ENCODE peak calls at places on chromosomes 13 and 19, in nine cellular contexts. One of them, this sample, is unnamed.

GRCh38 chr13:50275392-50276063 is 260.3 kb downstream of the KCNRG start:
- DNase-seq in colonic mucosa: no peak
- DNase-seq in MCF 10A: peak; percentile 60
- DNase-seq in A673: no peak
- DNase-seq in progenitor cell of endocrine pancreas: no peak
- DNase-seq in bronchial epithelial cell: peak; percentile 95
- DNase-seq in OCI-LY7: no peak
- DNase-seq in tibial artery: no peak
- DNase-seq in HFF-Myc: no peak
- DNase-seq in this sample: no peak

GRCh38 chr19:58556633-58557252 is 1.7 kb downstream of the UBE2M start:
- DNase-seq in colonic mucosa: peak; percentile 22
- DNase-seq in MCF 10A: no peak
- DNase-seq in A673: no peak
- DNase-seq in progenitor cell of endocrine pancreas: no peak
- DNase-seq in bronchial epithelial cell: no peak
- DNase-seq in OCI-LY7: no peak
- DNase-seq in tibial artery: no peak
- DNase-seq in HFF-Myc: no peak
- DNase-seq in this sample: no peak

GRCh38 chr13:51113969-51114368 is 2.9 kb upstream of the C13orf42 start:
- DNase-seq in colonic mucosa: no peak
- DNase-seq in MCF 10A: no peak
- DNase-seq in A673: no peak
- DNase-seq in progenitor cell of endocrine pancreas: no peak
- DNase-seq in bronchial epithelial cell: peak; percentile 55
- DNase-seq in OCI-LY7: no peak
- DNase-seq in tibial artery: no peak
- DNase-seq in HFF-Myc: no peak
- DNase-seq in this sample: no peak

GRCh38 chr13:38494445-38494844 is 144.8 kb downstream of the UFM1 start:
- DNase-seq in colonic mucosa: no peak
- DNase-seq in MCF 10A: no peak
- DNase-seq in A673: no peak
- DNase-seq in progenitor cell of endocrine pancreas: no peak
- DNase-seq in bronchial epithelial cell: no peak
- DNase-seq in OCI-LY7: no peak
- DNase-seq in tibial artery: no peak
- DNase-seq in HFF-Myc: no peak
- DNase-seq in this sample: no peak

GRCh38 chr19:2334986-2335846 is 6.7 kb downstream of the SPPL2B start:
- DNase-seq in colonic mucosa: no peak
- DNase-seq in MCF 10A: no peak
- DNase-seq in A673: no peak
- DNase-seq in progenitor cell of endocrine pancreas: no peak
- DNase-seq in bronchial epithelial cell: no peak
- DNase-seq in OCI-LY7: no peak
- DNase-seq in tibial artery: no peak
- DNase-seq in HFF-Myc: no peak
- DNase-seq in this sample: no peak

GRCh38 chr13:72677431-72677830 is 50.0 kb downstream of the MZT1 start:
- DNase-seq in colonic mucosa: no peak
- DNase-seq in MCF 10A: no peak
- DNase-seq in A673: peak; percentile 12
- DNase-seq in progenitor cell of endocrine pancreas: no peak
- DNase-seq in bronchial epithelial cell: no peak
- DNase-seq in OCI-LY7: no peak
- DNase-seq in tibial artery: no peak
- DNase-seq in HFF-Myc: no peak
- DNase-seq in this sample: no peak

GRCh38 chr13:109009756-109010155 is 380.3 kb downstream of the MYO16 start:
- DNase-seq in colonic mucosa: no peak
- DNase-seq in MCF 10A: no peak
- DNase-seq in A673: no peak
- DNase-seq in progenitor cell of endocrine pancreas: no peak
- DNase-seq in bronchial epithelial cell: no peak
- DNase-seq in OCI-LY7: no peak
- DNase-seq in tibial artery: no peak
- DNase-seq in HFF-Myc: no peak
- DNase-seq in this sample: no peak

GRCh38 chr13:22062478-22063205 is 391.8 kb downstream of the FGF9 start:
- DNase-seq in colonic mucosa: no peak
- DNase-seq in MCF 10A: no peak
- DNase-seq in A673: no peak
- DNase-seq in progenitor cell of endocrine pancreas: no peak
- DNase-seq in bronchial epithelial cell: peak; percentile 22
- DNase-seq in OCI-LY7: no peak
- DNase-seq in tibial artery: no peak
- DNase-seq in HFF-Myc: no peak
- DNase-seq in this sample: no peak

GRCh38 chr19:463483-464130 is 2.8 kb upstream of the SHC2 start:
- DNase-seq in colonic mucosa: no peak
- DNase-seq in MCF 10A: no peak
- DNase-seq in A673: no peak
- DNase-seq in progenitor cell of endocrine pancreas: no peak
- DNase-seq in bronchial epithelial cell: no peak
- DNase-seq in OCI-LY7: no peak
- DNase-seq in tibial artery: no peak
- DNase-seq in HFF-Myc: no peak
- DNase-seq in this sample: no peak

GRCh38 chr19:29966594-29967249 is 24.7 kb downstream of the URI1 start:
- DNase-seq in colonic mucosa: no peak
- DNase-seq in MCF 10A: peak; percentile 18
- DNase-seq in A673: peak; percentile 44
- DNase-seq in progenitor cell of endocrine pancreas: no peak
- DNase-seq in bronchial epithelial cell: peak; percentile 25
- DNase-seq in OCI-LY7: peak; percentile 34
- DNase-seq in tibial artery: no peak
- DNase-seq in HFF-Myc: no peak
- DNase-seq in this sample: no peak

GRCh38 chr19:3471954-3472655 is 8.2 kb downstream of the SMIM24 start:
- DNase-seq in colonic mucosa: no peak
- DNase-seq in MCF 10A: peak; percentile 34
- DNase-seq in A673: peak; percentile 46
- DNase-seq in progenitor cell of endocrine pancreas: no peak
- DNase-seq in bronchial epithelial cell: no peak
- DNase-seq in OCI-LY7: peak; percentile 39
- DNase-seq in tibial artery: no peak
- DNase-seq in HFF-Myc: no peak
- DNase-seq in this sample: no peak

GRCh38 chr13:83182845-83183244 is 699.4 kb downstream of the SLITRK1 start:
- DNase-seq in colonic mucosa: no peak
- DNase-seq in MCF 10A: no peak
- DNase-seq in A673: no peak
- DNase-seq in progenitor cell of endocrine pancreas: no peak
- DNase-seq in bronchial epithelial cell: no peak
- DNase-seq in OCI-LY7: no peak
- DNase-seq in tibial artery: no peak
- DNase-seq in HFF-Myc: no peak
- DNase-seq in this sample: no peak

GRCh38 chr19:53019684-53020083 is 6.0 kb downstream of the ERVV-1 start:
- DNase-seq in colonic mucosa: peak; percentile 27
- DNase-seq in MCF 10A: no peak
- DNase-seq in A673: no peak
- DNase-seq in progenitor cell of endocrine pancreas: no peak
- DNase-seq in bronchial epithelial cell: no peak
- DNase-seq in OCI-LY7: peak; percentile 46
- DNase-seq in tibial artery: no peak
- DNase-seq in HFF-Myc: no peak
- DNase-seq in this sample: peak; percentile 67

GRCh38 chr13:34578471-34578870 is 363.6 kb upstream of the NBEA start:
- DNase-seq in colonic mucosa: no peak
- DNase-seq in MCF 10A: peak; percentile 80
- DNase-seq in A673: no peak
- DNase-seq in progenitor cell of endocrine pancreas: no peak
- DNase-seq in bronchial epithelial cell: peak; percentile 93
- DNase-seq in OCI-LY7: no peak
- DNase-seq in tibial artery: no peak
- DNase-seq in HFF-Myc: no peak
- DNase-seq in this sample: no peak

GRCh38 chr13:99658266-99658991 is 157.2 kb downstream of the TM9SF2 start:
- DNase-seq in colonic mucosa: peak; percentile 40
- DNase-seq in MCF 10A: no peak
- DNase-seq in A673: peak; percentile 92
- DNase-seq in progenitor cell of endocrine pancreas: peak; percentile 43
- DNase-seq in bronchial epithelial cell: peak; percentile 5
- DNase-seq in OCI-LY7: no peak
- DNase-seq in tibial artery: peak; percentile 60
- DNase-seq in HFF-Myc: no peak
- DNase-seq in this sample: peak; percentile 58
- TF ChIP-seq CTCF in colonic mucosa: no peak
- TF ChIP-seq CTCF in MCF 10A: peak; percentile 35
- TF ChIP-seq CTCF in A673: peak; percentile 73
- TF ChIP-seq CTCF in progenitor cell of endocrine pancreas: peak; percentile 55
- TF ChIP-seq CTCF in bronchial epithelial cell: no peak
- TF ChIP-seq CTCF in OCI-LY7: peak; percentile 17
- TF ChIP-seq CTCF in tibial artery: no peak
- TF ChIP-seq CTCF in HFF-Myc: peak; percentile 31
- TF ChIP-seq CTCF in this sample: peak; percentile 6

GRCh38 chr13:80684525-80685017 is 343.6 kb upstream of the SPRY2 start:
- DNase-seq in colonic mucosa: no peak
- DNase-seq in MCF 10A: no peak
- DNase-seq in A673: no peak
- DNase-seq in progenitor cell of endocrine pancreas: no peak
- DNase-seq in bronchial epithelial cell: no peak
- DNase-seq in OCI-LY7: no peak
- DNase-seq in tibial artery: no peak
- DNase-seq in HFF-Myc: no peak
- DNase-seq in this sample: no peak
- TF ChIP-seq CTCF in colonic mucosa: no peak
- TF ChIP-seq CTCF in MCF 10A: no peak
- TF ChIP-seq CTCF in A673: no peak
- TF ChIP-seq CTCF in progenitor cell of endocrine pancreas: no peak
- TF ChIP-seq CTCF in bronchial epithelial cell: no peak
- TF ChIP-seq CTCF in OCI-LY7: no peak
- TF ChIP-seq CTCF in tibial artery: no peak
- TF ChIP-seq CTCF in HFF-Myc: no peak
- TF ChIP-seq CTCF in this sample: no peak

GRCh38 chr13:32914686-32915085 is 101.5 kb upstream of the KL start:
- DNase-seq in colonic mucosa: no peak
- DNase-seq in MCF 10A: no peak
- DNase-seq in A673: no peak
- DNase-seq in progenitor cell of endocrine pancreas: no peak
- DNase-seq in bronchial epithelial cell: peak; percentile 74
- DNase-seq in OCI-LY7: no peak
- DNase-seq in tibial artery: no peak
- DNase-seq in HFF-Myc: no peak
- DNase-seq in this sample: no peak

GRCh38 chr13:32905864-32906180 is 110.4 kb upstream of the KL start:
- DNase-seq in colonic mucosa: peak; percentile 25
- DNase-seq in MCF 10A: no peak
- DNase-seq in A673: no peak
- DNase-seq in progenitor cell of endocrine pancreas: no peak
- DNase-seq in bronchial epithelial cell: no peak
- DNase-seq in OCI-LY7: no peak
- DNase-seq in tibial artery: peak; percentile 24
- DNase-seq in HFF-Myc: no peak
- DNase-seq in this sample: peak; percentile 75

GRCh38 chr13:32910530-32910929 is 105.7 kb upstream of the KL start:
- DNase-seq in colonic mucosa: no peak
- DNase-seq in MCF 10A: no peak
- DNase-seq in A673: no peak
- DNase-seq in progenitor cell of endocrine pancreas: no peak
- DNase-seq in bronchial epithelial cell: no peak
- DNase-seq in OCI-LY7: no peak
- DNase-seq in tibial artery: no peak
- DNase-seq in HFF-Myc: no peak
- DNase-seq in this sample: no peak

GRCh38 chr13:32917504-32917903 is 98.7 kb upstream of the KL start:
- DNase-seq in colonic mucosa: no peak
- DNase-seq in MCF 10A: no peak
- DNase-seq in A673: peak; percentile 31
- DNase-seq in progenitor cell of endocrine pancreas: no peak
- DNase-seq in bronchial epithelial cell: peak; percentile 59
- DNase-seq in OCI-LY7: no peak
- DNase-seq in tibial artery: no peak
- DNase-seq in HFF-Myc: no peak
- DNase-seq in this sample: no peak

DNA sequence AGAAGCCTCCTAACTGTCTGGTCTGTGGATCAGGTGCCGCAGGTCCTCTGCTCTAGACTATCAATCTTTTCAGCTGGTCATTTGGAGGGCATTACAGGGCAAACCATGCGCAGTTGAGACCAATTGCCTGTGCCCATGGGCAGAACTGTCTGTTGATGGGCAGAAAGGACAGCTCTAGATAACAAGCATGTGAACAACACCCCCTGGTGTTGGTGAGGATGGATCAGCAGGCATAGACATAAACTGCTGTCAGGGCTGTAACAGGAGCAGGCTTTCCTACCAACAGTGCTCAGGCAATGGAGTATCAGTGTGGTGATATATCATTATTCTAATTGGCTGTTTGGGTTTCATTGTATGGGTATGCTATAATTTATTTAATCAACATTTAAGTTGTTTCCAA is 104.7 kb upstream of the KL start:
- DNase-seq in colonic mucosa: no peak
- DNase-seq in MCF 10A: peak; percentile 72
- DNase-seq in A673: peak; percentile 70
- DNase-seq in progenitor cell of endocrine pancreas: no peak
- DNase-seq in bronchial epithelial cell: peak; percentile 64
- DNase-seq in OCI-LY7: peak; percentile 30
- DNase-seq in tibial artery: no peak
- DNase-seq in HFF-Myc: no peak
- DNase-seq in this sample: peak; percentile 75
- TF ChIP-seq CTCF in colonic mucosa: peak; percentile 27
- TF ChIP-seq CTCF in MCF 10A: peak; percentile 29
- TF ChIP-seq CTCF in A673: peak; percentile 75
- TF ChIP-seq CTCF in progenitor cell of endocrine pancreas: no peak
- TF ChIP-seq CTCF in bronchial epithelial cell: peak; percentile 66
- TF ChIP-seq CTCF in OCI-LY7: peak; percentile 52
- TF ChIP-seq CTCF in tibial artery: peak; percentile 7
- TF ChIP-seq CTCF in HFF-Myc: peak; percentile 49
- TF ChIP-seq CTCF in this sample: peak; percentile 45

GRCh38 chr13:112967666-112968379 is 1.2 kb upstream of the MCF2L start:
- DNase-seq in colonic mucosa: no peak
- DNase-seq in MCF 10A: no peak
- DNase-seq in A673: no peak
- DNase-seq in progenitor cell of endocrine pancreas: no peak
- DNase-seq in bronchial epithelial cell: no peak
- DNase-seq in OCI-LY7: no peak
- DNase-seq in tibial artery: no peak
- DNase-seq in HFF-Myc: no peak
- DNase-seq in this sample: no peak

GRCh38 chr13:112963641-112964040 is 5.4 kb upstream of the MCF2L start:
- DNase-seq in colonic mucosa: no peak
- DNase-seq in MCF 10A: no peak
- DNase-seq in A673: no peak
- DNase-seq in progenitor cell of endocrine pancreas: no peak
- DNase-seq in bronchial epithelial cell: no peak
- DNase-seq in OCI-LY7: no peak
- DNase-seq in tibial artery: no peak
- DNase-seq in HFF-Myc: no peak
- DNase-seq in this sample: no peak

GRCh38 chr13:112966776-112967175 is 2.2 kb upstream of the MCF2L start:
- DNase-seq in colonic mucosa: no peak
- DNase-seq in MCF 10A: no peak
- DNase-seq in A673: no peak
- DNase-seq in progenitor cell of endocrine pancreas: no peak
- DNase-seq in bronchial epithelial cell: no peak
- DNase-seq in OCI-LY7: no peak
- DNase-seq in tibial artery: no peak
- DNase-seq in HFF-Myc: no peak
- DNase-seq in this sample: no peak

GRCh38 chr13:112965103-112965502 is 3.9 kb upstream of the MCF2L start:
- DNase-seq in colonic mucosa: no peak
- DNase-seq in MCF 10A: no peak
- DNase-seq in A673: no peak
- DNase-seq in progenitor cell of endocrine pancreas: no peak
- DNase-seq in bronchial epithelial cell: no peak
- DNase-seq in OCI-LY7: no peak
- DNase-seq in tibial artery: no peak
- DNase-seq in HFF-Myc: no peak
- DNase-seq in this sample: no peak

GRCh38 chr13:112965573-112966115 is 3.4 kb upstream of the MCF2L start:
- DNase-seq in colonic mucosa: no peak
- DNase-seq in MCF 10A: no peak
- DNase-seq in A673: no peak
- DNase-seq in progenitor cell of endocrine pancreas: no peak
- DNase-seq in bronchial epithelial cell: no peak
- DNase-seq in OCI-LY7: no peak
- DNase-seq in tibial artery: no peak
- DNase-seq in HFF-Myc: no peak
- DNase-seq in this sample: no peak
- TF ChIP-seq CTCF in colonic mucosa: no peak
- TF ChIP-seq CTCF in MCF 10A: no peak
- TF ChIP-seq CTCF in A673: no peak
- TF ChIP-seq CTCF in progenitor cell of endocrine pancreas: no peak
- TF ChIP-seq CTCF in bronchial epithelial cell: no peak
- TF ChIP-seq CTCF in OCI-LY7: no peak
- TF ChIP-seq CTCF in tibial artery: no peak
- TF ChIP-seq CTCF in HFF-Myc: no peak
- TF ChIP-seq CTCF in this sample: no peak

This sample was measured in testis.